ENCODE peak calls at places on chromosomes 7 and 10, in ten cellular contexts. T is heart left ventricle, D is Peyer's patch, H is testis, Z is neuronal stem cell, V is aorta, L is cardiac muscle cell, K is heart right ventricle, F is fibroblast of lung, S is colonic mucosa. B is an unnamed sample. For H3K4me1 and H3K9me3, the result is how much of the 10 kb centered on the place peaks cover.

GRCh38 chr7:87961754-87962153 is 27.7 kb downstream of the ADAM22 start:
- DNase-seq in T (no peak), D (no peak), H (no peak), Z (no peak), V (no peak), L (no peak), K (no peak), F (no peak), S (no peak), B (no peak)

GRCh38 chr10:73859441-73860049 is 14.8 kb downstream of the CAMK2G start:
- DNase-seq in T (no peak), D (peak), H (no peak), Z (no peak), V (peak), L (no peak), K (no peak), F (no peak), S (no peak), B (no peak)

GRCh38 chr10:98748298-98748697 is 301.6 kb upstream of the HPS1 start:
- DNase-seq in T (no peak), D (no peak), H (peak), Z (peak), V (no peak), L (peak), K (no peak), F (peak), S (peak), B (no peak)

GRCh38 chr10:11260136-11260535 is 242.5 kb downstream of the CELF2 start:
- DNase-seq in T (no peak), D (no peak), H (peak), Z (no peak), V (no peak), L (peak), K (no peak), F (no peak), S (no peak), B (no peak)

GRCh38 chr7:44378744-44379143 is 53.4 kb upstream of the CAMK2B start:
- DNase-seq in T (no peak), D (no peak), H (no peak), Z (no peak), V (no peak), L (no peak), K (no peak), F (peak), S (no peak), B (no peak)

GRCh38 chr7:98594348-98594747 is 22.7 kb upstream of the NPTX2 start:
- DNase-seq in T (no peak), D (no peak), H (no peak), Z (no peak), V (no peak), L (no peak), K (no peak), F (no peak), S (no peak), B (no peak)

GRCh38 chr7:47636693-47637175 is 54.8 kb upstream of the TNS3 start:
- DNase-seq in T (no peak), D (no peak), H (no peak), Z (no peak), V (no peak), L (peak), K (no peak), F (no peak), S (no peak), B (peak)

GRCh38 chr7:55827577-55827976 is 35.0 kb downstream of the SEPTIN14 start:
- DNase-seq in T (no peak), D (no peak), H (no peak), Z (no peak), V (no peak), L (no peak), K (no peak), F (no peak), S (no peak), B (no peak)

GRCh38 chr10:17564911-17565310 is 52.3 kb downstream of the HACD1 start:
- DNase-seq in T (no peak), D (no peak), H (no peak), Z (no peak), V (no peak), L (no peak), K (no peak), F (no peak), S (no peak), B (no peak)

GRCh38 chr7:69246758-69247157 is 351.5 kb upstream of the AUTS2 start:
- DNase-seq in T (no peak), D (peak), H (peak), Z (no peak), V (no peak), L (no peak), K (no peak), F (no peak), S (no peak), B (peak)

GRCh38 chr10:13700461-13701144 is 113.8 kb downstream of the PRPF18 start:
- DNase-seq in T (no peak), D (no peak), H (no peak), Z (no peak), V (no peak), L (no peak), K (no peak), F (no peak), S (no peak), B (no peak)

GRCh38 chr10:101569838-101570763 is 18.0 kb downstream of the POLL start:
- DNase-seq in T (peak), D (peak), H (peak), Z (peak), V (peak), L (peak), K (peak), F (peak), S (peak), B (peak)

GRCh38 chr7:28456037-28456436 is 43.7 kb downstream of the CREB5 start:
- DNase-seq in T (no peak), D (no peak), H (no peak), Z (no peak), V (no peak), L (no peak), K (no peak), F (peak), S (no peak), B (no peak)

GRCh38 chr7:129188372-129188891 is at the start of gene SMO:
- DNase-seq in T (peak), D (peak), H (peak), Z (peak), V (peak), L (peak), K (peak), F (peak), S (peak), B (peak)

GRCh38 chr7:45685619-45686240 is 111.6 kb downstream of the ADCY1 start:
- DNase-seq in T (no peak), D (peak), H (peak), Z (no peak), V (peak), L (no peak), K (no peak), F (no peak), S (peak), B (no peak)

GRCh38 chr10:104201636-104202035 is 30.5 kb downstream of the CFAP43 start:
- DNase-seq in T (no peak), D (no peak), H (no peak), Z (no peak), V (no peak), L (no peak), K (no peak), F (no peak), S (no peak), B (no peak)

GRCh38 chr7:148625342-148625741 is 34.8 kb downstream of the C7orf33 start:
- DNase-seq in T (no peak), D (no peak), H (peak), Z (no peak), V (no peak), L (no peak), K (no peak), F (no peak), S (no peak), B (no peak)

GRCh38 chr10:103456074-103456660 is 2.5 kb downstream of the CALHM1 start:
- DNase-seq in T (no peak), D (no peak), H (no peak), Z (no peak), V (no peak), L (no peak), K (no peak), F (no peak), S (no peak), B (no peak)

GRCh38 chr7:96355990-96356506 is 34.1 kb upstream of the SLC25A13 start:
- DNase-seq in T (no peak), D (no peak), H (no peak), Z (no peak), V (no peak), L (no peak), K (no peak), F (no peak), S (no peak), B (no peak)

GRCh38 chr10:69336952-69337311 is 58.6 kb downstream of the HK1 start:
- DNase-seq in T (no peak), D (no peak), H (no peak), Z (no peak), V (no peak), L (no peak), K (no peak), F (no peak), S (no peak), B (no peak)
- H3K4me1 ChIP-seq in T (half or more), D (under half), H (under half), Z (under half), V (under half), L (half or more), K (half or more), F (under half), S (under half), B (half or more)

DNA sequence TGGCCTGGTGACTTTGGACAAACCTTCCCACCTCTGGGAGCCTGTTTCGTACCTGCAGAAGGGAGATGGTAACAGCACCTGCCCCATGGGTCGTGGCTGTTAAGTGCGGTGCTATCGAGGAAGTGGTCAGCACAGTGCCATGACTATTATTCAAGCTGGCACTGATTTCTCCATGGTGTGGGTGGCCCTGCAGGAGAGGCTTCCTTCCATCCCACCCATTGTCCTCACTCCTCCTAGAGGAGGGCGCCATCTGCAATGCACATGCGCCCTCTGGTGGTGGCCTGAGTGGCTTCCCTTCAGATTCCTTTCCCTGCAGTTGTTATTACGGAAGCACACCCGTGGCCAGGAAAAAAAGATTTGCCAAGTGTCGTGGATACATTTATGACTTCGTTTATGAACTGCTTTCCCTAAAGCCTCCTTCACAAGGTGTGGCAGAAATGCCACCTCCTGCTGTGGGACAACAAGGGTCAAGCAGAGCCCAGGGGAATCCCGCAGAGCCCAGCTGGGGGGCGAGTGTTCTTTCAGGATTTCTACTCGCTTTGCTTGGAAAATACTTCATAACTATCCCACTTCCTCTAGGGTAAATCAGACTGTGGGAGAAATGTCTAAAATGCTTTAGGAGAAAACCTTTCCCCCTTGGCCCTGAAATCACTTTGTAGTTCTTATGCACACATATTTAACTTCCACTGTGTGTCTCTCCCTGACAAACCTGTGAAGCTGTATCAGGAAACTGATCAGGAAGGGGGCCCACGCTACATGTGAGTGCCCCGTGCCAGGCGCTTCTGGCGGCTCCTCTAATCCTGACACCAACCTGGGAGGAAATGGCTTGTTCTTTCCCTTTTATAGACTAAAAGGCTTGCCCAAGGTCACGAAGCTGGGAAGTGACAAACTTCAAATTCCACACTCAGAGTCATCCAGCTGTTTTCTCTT is 98.0 kb upstream of the ANLN start:
- DNase-seq in T (peak), D (peak), H (peak), Z (peak), V (peak), L (peak), K (peak), F (peak), S (peak), B (peak)
- H3K27ac ChIP-seq in T (peak), D (peak), H (peak), Z (no peak), V (peak), L (peak), K (peak), F (peak), S (peak), B (peak)

DNA sequence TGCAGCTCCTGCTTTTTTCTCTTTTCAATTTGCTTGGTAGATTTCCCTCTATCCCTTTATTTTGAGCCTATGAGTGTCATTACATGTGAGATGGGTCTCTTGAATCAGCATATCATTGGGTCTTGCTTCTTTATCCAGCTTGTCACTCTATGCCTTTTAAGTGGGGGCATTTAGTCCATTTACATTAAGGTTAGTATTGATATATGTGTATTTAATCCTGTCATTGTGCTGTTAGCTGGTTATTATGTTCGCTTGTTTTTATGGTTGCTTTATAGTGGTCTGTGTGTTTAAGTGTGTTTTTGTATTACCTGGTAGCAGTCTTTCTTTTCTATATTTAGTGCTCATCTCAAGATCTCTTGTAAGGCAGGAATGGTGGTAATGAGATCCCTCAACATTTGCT is 17.0 kb downstream of the GIMAP7 start:
- DNase-seq in T (no peak), D (no peak), H (no peak), Z (no peak), V (no peak), L (no peak), K (no peak), F (no peak), S (no peak), B (no peak)
- H3K9me3 ChIP-seq in T (under half), D (under half), H (under half), Z (under half), V (under half), L (under half), K (under half), F (under half), S (under half), B (under half)

GRCh38 chr10:75029420-75029819 is 82.0 kb upstream of the SAMD8 start:
- DNase-seq in T (no peak), D (no peak), H (peak), Z (no peak), V (no peak), L (no peak), K (no peak), F (no peak), S (no peak), B (no peak)
- H3K4me1 ChIP-seq in T (under half), D (under half), H (under half), Z (under half), V (under half), L (under half), K (under half), F (under half), S (under half), B (under half)

DNA sequence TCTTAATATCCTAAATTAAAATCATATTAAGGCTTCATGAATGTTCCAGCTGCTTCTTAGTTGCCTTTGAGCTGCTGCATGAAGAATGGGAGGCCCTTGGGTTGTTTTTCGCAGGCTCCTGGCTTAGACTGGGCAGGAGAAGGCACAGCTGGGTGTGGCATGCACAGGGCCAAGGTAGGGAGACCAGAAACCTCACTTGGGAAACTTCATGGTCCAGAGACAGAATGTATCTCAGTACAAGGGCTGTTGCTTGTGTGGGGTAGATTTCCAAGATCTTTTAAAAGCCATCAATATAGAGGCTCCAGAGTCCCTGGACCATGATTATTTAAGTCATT is 49.9 kb downstream of the BUB3 start:
- DNase-seq in T (no peak), D (no peak), H (no peak), Z (no peak), V (no peak), L (no peak), K (no peak), F (no peak), S (no peak), B (no peak)
- H3K27ac ChIP-seq in T (no peak), D (no peak), H (no peak), Z (no peak), V (no peak), L (no peak), K (no peak), F (no peak), S (no peak), B (no peak)

GRCh38 chr7:64371116-64371515 is 57.4 kb downstream of the ZNF736 start:
- DNase-seq in T (no peak), D (no peak), H (no peak), Z (no peak), V (no peak), L (no peak), K (no peak), F (no peak), S (no peak), B (no peak)
- H3K9me3 ChIP-seq in T (under half), D (under half), H (under half), Z (under half), V (under half), L (under half), K (under half), F (under half), S (under half), B (under half)

GRCh38 chr10:92989250-92989649 is 71.3 kb upstream of the CYP26C1 start:
- DNase-seq in T (no peak), D (no peak), H (no peak), Z (no peak), V (no peak), L (no peak), K (no peak), F (no peak), S (no peak), B (no peak)
- H3K4me1 ChIP-seq in T (under half), D (under half), H (under half), Z (under half), V (under half), L (under half), K (under half), F (under half), S (under half), B (under half)

GRCh38 chr10:7593905-7594304 is 72.9 kb downstream of the ITIH5 start:
- DNase-seq in T (no peak), D (no peak), H (no peak), Z (no peak), V (no peak), L (no peak), K (no peak), F (no peak), S (no peak), B (no peak)
- H3K27ac ChIP-seq in T (no peak), D (no peak), H (no peak), Z (no peak), V (no peak), L (no peak), K (no peak), F (no peak), S (no peak), B (no peak)